ENCODE peak calls at places on chromosomes 1 and 21, in nine cellular contexts. One of them, this sample, is unnamed.

GRCh38 chr1:172054172-172054571 is 212.9 kb downstream of the DNM3 start:
- DNase-seq in NCI-H1105: no peak
- DNase-seq in NCI-H2081 treated with DMSO at 0.1 percent for 48 hours: no peak
- DNase-seq in CD4-positive, alpha-beta memory T cell: no peak
- DNase-seq in myocyte: peak; percentile 18
- DNase-seq in HepG2: no peak
- DNase-seq in occipital lobe: no peak
- DNase-seq in globus pallidus: no peak
- DNase-seq in T-cell: no peak
- DNase-seq in this sample: no peak

GRCh38 chr1:112906155-112906698 is 49.8 kb downstream of the SLC16A1 start:
- DNase-seq in NCI-H1105: no peak
- DNase-seq in occipital lobe: no peak
- DNase-seq in myocyte: no peak
- DNase-seq in globus pallidus: peak; percentile 56
- DNase-seq in HepG2: no peak
- DNase-seq in CD4-positive, alpha-beta memory T cell: no peak
- DNase-seq in T-cell: no peak
- DNase-seq in NCI-H2081 treated with DMSO at 0.1 percent for 48 hours: no peak
- DNase-seq in this sample: no peak

GRCh38 chr1:162753998-162754585 is 36.4 kb upstream of the HSD17B7 start:
- DNase-seq in globus pallidus: no peak
- DNase-seq in NCI-H1105: no peak
- DNase-seq in HepG2: no peak
- DNase-seq in CD4-positive, alpha-beta memory T cell: no peak
- DNase-seq in T-cell: no peak
- DNase-seq in NCI-H2081 treated with DMSO at 0.1 percent for 48 hours: no peak
- DNase-seq in occipital lobe: no peak
- DNase-seq in myocyte: peak; percentile 97
- DNase-seq in this sample: no peak

GRCh38 chr1:7322283-7322785 is 448.8 kb upstream of the VAMP3 start:
- DNase-seq in NCI-H2081 treated with DMSO at 0.1 percent for 48 hours: no peak
- DNase-seq in HepG2: no peak
- DNase-seq in occipital lobe: no peak
- DNase-seq in NCI-H1105: no peak
- DNase-seq in CD4-positive, alpha-beta memory T cell: no peak
- DNase-seq in globus pallidus: no peak
- DNase-seq in T-cell: no peak
- DNase-seq in myocyte: no peak
- DNase-seq in this sample: no peak

GRCh38 chr1:16521288-16521583 is 7.2 kb upstream of the RNU1-1 start:
- DNase-seq in myocyte: no peak
- DNase-seq in CD4-positive, alpha-beta memory T cell: no peak
- DNase-seq in HepG2: no peak
- DNase-seq in T-cell: no peak
- DNase-seq in NCI-H1105: no peak
- DNase-seq in globus pallidus: no peak
- DNase-seq in occipital lobe: no peak
- DNase-seq in NCI-H2081 treated with DMSO at 0.1 percent for 48 hours: no peak
- DNase-seq in this sample: no peak

GRCh38 chr1:6783956-6784559 is 1.2 kb upstream of the CAMTA1 start:
- DNase-seq in NCI-H1105: no peak
- DNase-seq in NCI-H2081 treated with DMSO at 0.1 percent for 48 hours: no peak
- DNase-seq in T-cell: no peak
- DNase-seq in myocyte: peak; percentile 12
- DNase-seq in HepG2: no peak
- DNase-seq in occipital lobe: no peak
- DNase-seq in globus pallidus: peak; percentile 29
- DNase-seq in CD4-positive, alpha-beta memory T cell: no peak
- DNase-seq in this sample: no peak

GRCh38 chr1:19387045-19387467 is 74.9 kb downstream of the SLC66A1 start:
- DNase-seq in HepG2: peak; percentile 88
- DNase-seq in NCI-H1105: no peak
- DNase-seq in globus pallidus: no peak
- DNase-seq in NCI-H2081 treated with DMSO at 0.1 percent for 48 hours: no peak
- DNase-seq in T-cell: no peak
- DNase-seq in myocyte: no peak
- DNase-seq in occipital lobe: no peak
- DNase-seq in CD4-positive, alpha-beta memory T cell: no peak
- DNase-seq in this sample: no peak

GRCh38 chr1:58869638-58870297 is 85.9 kb upstream of the JUN start:
- DNase-seq in myocyte: no peak
- DNase-seq in HepG2: no peak
- DNase-seq in NCI-H1105: no peak
- DNase-seq in occipital lobe: no peak
- DNase-seq in T-cell: no peak
- DNase-seq in NCI-H2081 treated with DMSO at 0.1 percent for 48 hours: no peak
- DNase-seq in globus pallidus: no peak
- DNase-seq in CD4-positive, alpha-beta memory T cell: no peak
- DNase-seq in this sample: no peak

GRCh38 chr1:102566182-102566581 is 542.1 kb downstream of the COL11A1 start:
- DNase-seq in NCI-H1105: no peak
- DNase-seq in myocyte: peak; percentile 3
- DNase-seq in CD4-positive, alpha-beta memory T cell: no peak
- DNase-seq in globus pallidus: no peak
- DNase-seq in HepG2: no peak
- DNase-seq in T-cell: no peak
- DNase-seq in occipital lobe: no peak
- DNase-seq in NCI-H2081 treated with DMSO at 0.1 percent for 48 hours: no peak
- DNase-seq in this sample: no peak

GRCh38 chr21:37532868-37533780 is 166.6 kb downstream of the DYRK1A start:
- DNase-seq in occipital lobe: no peak
- DNase-seq in NCI-H1105: no peak
- DNase-seq in T-cell: no peak
- DNase-seq in HepG2: no peak
- DNase-seq in CD4-positive, alpha-beta memory T cell: peak; percentile 43
- DNase-seq in NCI-H2081 treated with DMSO at 0.1 percent for 48 hours: no peak
- DNase-seq in globus pallidus: no peak
- DNase-seq in myocyte: peak; percentile 59
- DNase-seq in this sample: no peak

GRCh38 chr21:45551316-45551715 is 9.1 kb upstream of the SLC19A1 start:
- DNase-seq in NCI-H1105: no peak
- DNase-seq in myocyte: peak; percentile 67
- DNase-seq in T-cell: no peak
- DNase-seq in HepG2: no peak
- DNase-seq in NCI-H2081 treated with DMSO at 0.1 percent for 48 hours: no peak
- DNase-seq in globus pallidus: no peak
- DNase-seq in CD4-positive, alpha-beta memory T cell: peak; percentile 69
- DNase-seq in occipital lobe: no peak
- DNase-seq in this sample: no peak

GRCh38 chr1:43622471-43622870 is 27.5 kb upstream of the KDM4A start:
- DNase-seq in myocyte: peak; percentile 68
- DNase-seq in CD4-positive, alpha-beta memory T cell: no peak
- DNase-seq in occipital lobe: peak; percentile 41
- DNase-seq in globus pallidus: no peak
- DNase-seq in HepG2: no peak
- DNase-seq in NCI-H1105: no peak
- DNase-seq in T-cell: no peak
- DNase-seq in NCI-H2081 treated with DMSO at 0.1 percent for 48 hours: no peak
- DNase-seq in this sample: no peak

GRCh38 chr1:156693858-156694562 is 11.4 kb downstream of the CRABP2 start:
- DNase-seq in globus pallidus: no peak
- DNase-seq in occipital lobe: no peak
- DNase-seq in NCI-H2081 treated with DMSO at 0.1 percent for 48 hours: no peak
- DNase-seq in NCI-H1105: no peak
- DNase-seq in CD4-positive, alpha-beta memory T cell: no peak
- DNase-seq in myocyte: no peak
- DNase-seq in HepG2: no peak
- DNase-seq in T-cell: no peak
- DNase-seq in this sample: no peak

This sample was measured in effector CD4-positive, alpha-beta T cell.